ENCODE peak calls at places on chromosomes 6 and 20, in five cellular contexts. U, I, O, W and Q are unnamed samples.

GRCh38 chr6:129733290-129733689 is 23.3 kb upstream of the ARHGAP18 start:
- DNase-seq in U (no peak), I (no peak), W (no peak), O (no peak), Q (no peak)

GRCh38 chr20:48722737-48723191 is 105.0 kb downstream of the PREX1 start:
- DNase-seq in O (no peak), I (no peak), W (no peak), U (peak), Q (peak)

GRCh38 chr6:30357678-30358339 is 12.9 kb downstream of the RPP21 start:
- DNase-seq in U (peak), W (peak), O (peak), I (peak), Q (peak)

GRCh38 chr20:61584851-61585250 is 332.8 kb downstream of the CDH4 start:
- DNase-seq in I (no peak), U (no peak), O (no peak), W (no peak), Q (no peak)

GRCh38 chr6:27757307-27757706 is 154.9 kb downstream of the OR2B2 start:
- DNase-seq in O (no peak), I (no peak), W (peak), U (no peak), Q (no peak)

GRCh38 chr20:33851842-33852466 is 40.8 kb downstream of the CHMP4B start:
- DNase-seq in I (no peak), W (no peak), U (no peak), O (no peak), Q (no peak)

GRCh38 chr6:135251964-135252429 is 70.9 kb downstream of the MYB start:
- DNase-seq in O (no peak), U (no peak), W (no peak), I (no peak), Q (no peak)

GRCh38 chr20:58010666-58011065 is 217.8 kb downstream of the ANKRD60 start:
- DNase-seq in W (no peak), O (no peak), U (no peak), I (no peak), Q (no peak)

GRCh38 chr20:22825546-22825945 is 209.6 kb upstream of the SSTR4 start:
- DNase-seq in U (no peak), W (no peak), I (no peak), O (no peak), Q (no peak)

GRCh38 chr6:33788694-33789549 is at the start of gene LEMD2:
- DNase-seq in I (peak), O (peak), U (peak), W (peak), Q (peak)

GRCh38 chr6:6866656-6867390 is 240.9 kb upstream of the RREB1 start:
- DNase-seq in U (no peak), W (no peak), I (no peak), O (no peak), Q (no peak)

GRCh38 chr6:4928426-4928825 is 75.4 kb downstream of the RPP40 start:
- DNase-seq in W (no peak), O (no peak), U (no peak), I (no peak), Q (no peak)

GRCh38 chr20:8903655-8904605 is 165.0 kb upstream of the PLCB4 start:
- DNase-seq in U (no peak), W (no peak), I (no peak), O (no peak), Q (peak)

GRCh38 chr6:72861935-72862432 is 240.1 kb downstream of the KCNQ5 start:
- DNase-seq in W (no peak), U (no peak), O (no peak), I (no peak), Q (peak)

GRCh38 chr6:23228439-23229024 is 659.2 kb downstream of the HDGFL1 start:
- DNase-seq in U (no peak), W (no peak), O (no peak), I (no peak), Q (no peak)

GRCh38 chr6:7106752-7107577 is 796 bp upstream of the RREB1 start:
- DNase-seq in I (no peak), O (no peak), U (peak), W (no peak), Q (peak)

GRCh38 chr6:33248643-33248931 is 23.1 kb downstream of the VPS52 start:
- DNase-seq in I (no peak), O (peak), W (no peak), U (no peak), Q (peak)

GRCh38 chr6:83518946-83519489 is 6.7 kb downstream of the PRSS35 start:
- DNase-seq in W (no peak), O (no peak), U (no peak), I (no peak), Q (peak)

GRCh38 chr6:72784071-72784470 is 162.2 kb downstream of the KCNQ5 start:
- DNase-seq in W (no peak), I (no peak), O (no peak), U (no peak), Q (no peak)

GRCh38 chr6:14743465-14744211 is 502.2 kb upstream of the JARID2 start:
- DNase-seq in W (no peak), I (peak), O (peak), U (no peak), Q (peak)

GRCh38 chr20:34558320-34559202 is at the start of gene MAP1LC3A:
- DNase-seq in O (peak), W (peak), I (no peak), U (peak), Q (peak)

GRCh38 chr6:155528982-155529453 is 73.4 kb upstream of the NOX3 start:
- DNase-seq in U (no peak), W (no peak), I (no peak), O (peak), Q (peak)

GRCh38 chr6:149380523-149380922 is 19.5 kb upstream of the SUMO4 start:
- DNase-seq in W (no peak), I (no peak), U (no peak), O (no peak), Q (no peak)

GRCh38 chr20:57808266-57808866 is 98.6 kb upstream of the PMEPA1 start:
- DNase-seq in O (no peak), U (no peak), I (no peak), W (no peak), Q (no peak)

GRCh38 chr6:8215631-8216030 is 113.3 kb upstream of the EEF1E1 start:
- DNase-seq in W (no peak), I (no peak), O (no peak), U (no peak), Q (no peak)

GRCh38 chr20:14830466-14830865 is 493.1 kb upstream of the FLRT3 start:
- DNase-seq in U (no peak), W (no peak), O (no peak), I (no peak), Q (no peak)

GRCh38 chr20:36988494-36988966 is 37.0 kb upstream of the SAMHD1 start:
- DNase-seq in U (no peak), I (no peak), O (no peak), W (no peak), Q (peak)

GRCh38 chr20:47276856-47277541 is 79.5 kb downstream of the ZMYND8 start:
- DNase-seq in I (no peak), O (peak), U (peak), W (no peak), Q (no peak)

GRCh38 chr20:47273591-47274235 is 82.8 kb downstream of the ZMYND8 start:
- DNase-seq in U (no peak), I (no peak), O (no peak), W (no peak), Q (no peak)

GRCh38 chr20:47274449-47275108 is 81.9 kb downstream of the ZMYND8 start:
- DNase-seq in U (no peak), O (peak), W (no peak), I (peak), Q (peak)

GRCh38 chr20:47275548-47275947 is 81.0 kb downstream of the ZMYND8 start:
- DNase-seq in O (no peak), U (no peak), W (no peak), I (no peak), Q (no peak)

GRCh38 chr20:47276251-47276650 is 80.2 kb downstream of the ZMYND8 start:
- DNase-seq in O (no peak), I (no peak), W (no peak), U (no peak), Q (no peak)
- TF ChIP-seq CTCF in O (no peak), I (no peak), W (no peak), U (no peak), Q (no peak)

DNA sequence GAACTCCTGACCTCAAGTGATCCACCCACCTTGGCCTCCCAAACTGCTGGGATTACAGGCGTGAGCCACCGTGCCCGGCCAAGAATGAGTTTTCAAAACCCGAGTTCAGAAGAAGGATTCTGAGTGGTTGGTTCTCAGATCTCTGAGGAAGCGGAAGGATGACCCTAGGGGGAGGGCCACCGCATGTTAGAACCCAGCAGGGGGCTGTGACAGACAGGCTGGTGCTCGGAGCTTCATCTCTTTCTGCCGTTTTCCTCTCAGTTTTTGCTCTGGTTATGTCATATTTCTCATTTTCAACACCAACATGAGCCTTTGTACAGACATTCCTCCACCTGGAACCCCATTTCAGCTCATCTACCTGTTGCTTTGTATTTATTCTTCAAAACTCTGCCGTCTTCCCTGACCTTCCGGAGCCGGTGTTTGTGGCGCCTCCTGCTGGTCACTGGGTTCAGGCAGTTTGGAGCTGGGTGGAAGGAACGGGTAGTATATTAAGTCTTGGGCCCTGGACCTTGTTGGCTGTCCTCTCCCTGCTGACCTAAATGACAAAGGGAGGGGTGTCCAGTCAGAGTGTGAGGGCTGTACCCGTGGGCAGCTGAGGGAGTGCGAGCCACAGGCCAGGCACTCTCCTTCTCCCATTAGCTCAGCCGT is at the start of gene DEFB123:
- DNase-seq in W (no peak), O (no peak), U (no peak), I (no peak), Q (no peak)
- TF ChIP-seq CTCF in W (peak), O (no peak), U (no peak), I (no peak), Q (peak)

DNA sequence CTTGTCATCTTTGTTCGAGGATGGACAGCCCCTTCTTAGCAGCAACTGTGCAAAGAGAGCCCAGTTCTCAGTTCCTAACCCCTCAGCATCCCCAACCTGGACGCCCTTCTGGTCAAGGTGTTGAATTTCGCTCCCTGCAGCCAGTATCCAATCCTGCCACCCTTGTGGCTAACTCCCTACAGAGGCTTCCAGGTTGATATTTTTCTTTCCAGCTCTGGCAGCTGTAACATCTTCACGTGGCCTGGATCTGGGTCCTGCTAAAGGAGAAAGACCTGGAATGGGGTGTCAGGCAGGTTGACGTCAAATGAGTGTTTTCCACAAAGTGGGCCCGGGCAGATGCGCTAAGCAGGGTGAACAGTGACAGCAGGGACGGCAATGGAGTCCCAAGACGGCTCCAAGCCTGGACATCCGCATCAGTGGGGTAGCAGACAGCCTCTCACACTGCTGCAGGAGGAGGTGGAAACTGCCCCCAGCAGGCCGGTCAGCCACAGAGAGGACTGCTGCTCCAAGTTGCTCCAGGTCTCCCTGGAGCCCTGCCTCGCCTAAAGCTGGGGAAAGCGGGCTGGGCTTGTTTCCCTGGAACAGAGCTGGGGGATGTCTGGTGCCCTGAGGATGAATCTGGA is 1.0 kb upstream of the YTHDF1 start:
- DNase-seq in I (no peak), U (no peak), W (peak), O (no peak), Q (no peak)
- TF ChIP-seq CTCF in I (no peak), U (no peak), W (no peak), O (no peak), Q (no peak)

GRCh38 chr6:15897063-15897934 is 231.6 kb upstream of the MYLIP start:
- DNase-seq in U (peak), W (no peak), I (no peak), O (no peak), Q (no peak)

GRCh38 chr6:15888798-15889772 is 226.3 kb upstream of the DTNBP1 start:
- DNase-seq in U (no peak), I (no peak), W (no peak), O (no peak), Q (no peak)

GRCh38 chr6:15892369-15892768 is 229.5 kb upstream of the DTNBP1 start:
- DNase-seq in I (no peak), O (no peak), U (no peak), W (no peak), Q (no peak)

GRCh38 chr6:15894973-15895858 is 232.4 kb upstream of the DTNBP1 start:
- DNase-seq in O (no peak), I (no peak), W (no peak), U (no peak), Q (no peak)

GRCh38 chr6:15893556-15894253 is 230.9 kb upstream of the DTNBP1 start:
- DNase-seq in W (no peak), I (peak), O (no peak), U (no peak), Q (peak)
- TF ChIP-seq CTCF in W (peak), I (peak), O (peak), U (peak), Q (peak)

DNA sequence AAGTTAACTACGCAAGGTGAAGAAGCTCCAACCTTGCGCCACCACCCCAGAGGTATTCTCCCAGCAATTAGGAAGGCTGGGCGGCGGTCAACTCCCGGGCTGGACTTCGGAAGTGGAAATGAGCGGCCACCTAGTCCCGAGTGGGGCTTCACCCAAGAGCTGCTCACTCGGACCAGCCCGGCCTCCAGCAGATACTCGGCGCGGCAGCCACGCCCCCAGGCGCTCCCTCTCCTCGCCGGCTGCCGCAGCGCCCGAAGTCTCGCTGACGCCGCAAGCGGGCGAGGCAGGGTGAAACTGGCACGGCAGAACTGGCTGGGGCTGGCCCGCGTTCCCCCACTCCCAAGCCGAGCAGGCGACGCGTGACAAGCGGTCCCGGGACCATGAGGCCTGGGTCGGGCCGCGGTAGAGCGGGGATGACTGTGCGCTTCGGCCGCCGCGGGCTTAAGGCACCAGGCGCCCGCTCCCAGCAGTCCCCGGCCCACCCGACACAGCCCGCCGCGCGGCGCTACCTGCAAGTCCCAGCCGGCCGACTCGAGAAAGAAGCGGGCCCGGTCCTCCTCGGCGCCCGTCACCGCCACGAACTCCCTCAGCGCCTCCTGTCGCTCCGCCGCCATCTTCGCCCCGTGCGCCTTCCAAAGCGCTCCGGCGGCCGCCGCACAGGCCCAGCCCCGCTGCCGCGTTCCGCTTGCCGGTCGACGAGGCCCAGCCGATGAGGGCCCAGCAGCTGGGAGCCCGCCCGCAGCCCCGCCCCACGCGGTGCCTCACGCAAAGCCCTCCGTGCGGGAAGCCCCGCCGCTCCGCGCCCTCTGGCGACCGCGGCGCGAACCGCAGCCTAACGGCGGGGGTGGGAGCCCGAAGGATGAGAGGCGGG is at the start of gene NSFL1C:
- DNase-seq in W (peak), I (peak), O (peak), U (peak), Q (peak)
- TF ChIP-seq CTCF in W (peak), I (peak), O (peak), U (peak), Q (peak)